ENCODE peak calls at places on chromosomes 16 and 17, in five cellular contexts. I is H9, B is neuronal stem cell, D is IMR-90, K is H1. R is an unnamed sample.

GRCh38 chr17:65407017-65407416 is 154.4 kb downstream of the AXIN2 start:
- DNase-seq in I (no peak), B (no peak), D (no peak), K (no peak), R (no peak)

GRCh38 chr16:67773099-67773498 is 33.3 kb downstream of the RANBP10 start:
- DNase-seq in I (no peak), B (no peak), D (no peak), K (no peak), R (no peak)

GRCh38 chr17:45366691-45367090 is 49.9 kb upstream of the MAP3K14 start:
- DNase-seq in I (peak; percentile 29), B (no peak), D (no peak), K (no peak), R (no peak)

GRCh38 chr16:1057252-1057932 is 15.2 kb upstream of the SSTR5 start:
- DNase-seq in I (peak; percentile 71), B (no peak), D (no peak), K (peak; percentile 95), R (peak; percentile 25)

GRCh38 chr16:2429771-2430663 is 770 bp downstream of the CCNF start:
- DNase-seq in I (no peak), B (no peak), D (peak; percentile 19), K (no peak), R (peak; percentile 19)

GRCh38 chr16:78567713-78568112 is 468.3 kb downstream of the WWOX start:
- DNase-seq in I (no peak), B (no peak), D (no peak), K (no peak), R (no peak)

GRCh38 chr17:65055280-65055707 is 1.2 kb downstream of the GNA13 start:
- DNase-seq in I (no peak), B (no peak), D (no peak), K (no peak), R (no peak)

GRCh38 chr16:56337858-56338325 is 87.5 kb downstream of the AMFR start:
- DNase-seq in I (no peak), B (no peak), D (no peak), K (no peak), R (no peak)

GRCh38 chr16:71626858-71627213 is 852 bp downstream of the MARVELD3 start:
- DNase-seq in I (peak; percentile 76), B (no peak), D (no peak), K (peak; percentile 86), R (peak; percentile 53)

GRCh38 chr16:23082161-23082788 is 67.0 kb downstream of the USP31 start:
- DNase-seq in I (no peak), B (no peak), D (no peak), K (no peak), R (no peak)

GRCh38 chr16:70725912-70726828 is 40.3 kb upstream of the MTSS2 start:
- DNase-seq in I (no peak), B (no peak), D (peak; percentile 42), K (no peak), R (no peak)

GRCh38 chr16:86549893-86550190 is 5.2 kb downstream of the MTHFSD start:
- DNase-seq in I (no peak), B (no peak), D (no peak), K (no peak), R (no peak)

GRCh38 chr16:87895641-87896141 is 26.4 kb upstream of the SLC7A5 start:
- DNase-seq in I (no peak), B (no peak), D (peak; percentile 52), K (no peak), R (no peak)

GRCh38 chr17:17520599-17521232 is 24.5 kb upstream of the RASD1 start:
- DNase-seq in I (no peak), B (no peak), D (no peak), K (no peak), R (no peak)

GRCh38 chr16:67198238-67198734 is 645 bp upstream of the ELMO3 start:
- DNase-seq in I (peak; percentile 79), B (no peak), D (peak; percentile 29), K (peak; percentile 73), R (peak; percentile 63)

GRCh38 chr16:50539053-50539615 is 9.1 kb upstream of the NKD1 start:
- DNase-seq in I (no peak), B (no peak), D (no peak), K (no peak), R (no peak)

GRCh38 chr17:73474370-73474988 is 162.7 kb upstream of the CDC42EP4 start:
- DNase-seq in I (no peak), B (no peak), D (peak; percentile 39), K (no peak), R (peak; percentile 69)

GRCh38 chr17:8225813-8226535 is 15.6 kb upstream of the AURKB start:
- DNase-seq in I (peak; percentile 82), B (peak; percentile 74), D (peak; percentile 84), K (peak; percentile 91), R (peak; percentile 84)

GRCh38 chr16:82088483-82088882 is 53.4 kb downstream of the HSD17B2 start:
- DNase-seq in I (no peak), B (no peak), D (no peak), K (no peak), R (no peak)

GRCh38 chr16:1580256-1580655 is 31.6 kb downstream of the IFT140 start:
- DNase-seq in I (no peak), B (no peak), D (no peak), K (no peak), R (no peak)

GRCh38 chr17:44636562-44636961 is 19.7 kb upstream of the MEIOC start:
- DNase-seq in I (no peak), B (no peak), D (peak; percentile 72), K (no peak), R (peak; percentile 23)

GRCh38 chr17:2239882-2240430 is 63.6 kb downstream of the SMG6 start:
- DNase-seq in I (no peak), B (no peak), D (peak; percentile 96), K (no peak), R (peak; percentile 36)

GRCh38 chr17:81566461-81567126 is 14.4 kb upstream of the FAAP100 start:
- DNase-seq in I (no peak), B (no peak), D (peak; percentile 93), K (no peak), R (no peak)

GRCh38 chr17:48406936-48407567 is 23.0 kb downstream of the SKAP1 start:
- DNase-seq in I (no peak), B (no peak), D (no peak), K (no peak), R (peak; percentile 27)

GRCh38 chr17:2709173-2709661 is 2.3 kb downstream of the CLUH start:
- DNase-seq in I (no peak), B (no peak), D (no peak), K (no peak), R (no peak)

GRCh38 chr16:84709609-84710008 is 9.8 kb downstream of the USP10 start:
- DNase-seq in I (no peak), B (no peak), D (no peak), K (no peak), R (no peak)
- H3K18ac ChIP-seq in I (no peak overlapping the region), B (no peak overlapping the region), D (no peak overlapping the region), K (no peak overlapping the region), R (no peak overlapping the region)

GRCh38 chr16:4513086-4513860 is 25.3 kb downstream of the CDIP1 start:
- DNase-seq in I (no peak), B (no peak), D (no peak), K (no peak), R (no peak)

GRCh38 chr16:4512473-4512872 is 26.1 kb downstream of the CDIP1 start:
- DNase-seq in I (no peak), B (no peak), D (peak; percentile 30), K (no peak), R (no peak)

GRCh38 chr16:4513881-4514280 is 24.7 kb downstream of the CDIP1 start:
- DNase-seq in I (no peak), B (no peak), D (no peak), K (no peak), R (no peak)

GRCh38 chr16:4515611-4516233 is 22.9 kb downstream of the CDIP1 start:
- DNase-seq in I (no peak), B (no peak), D (no peak), K (no peak), R (no peak)

GRCh38 chr16:4514606-4515005 is 24.0 kb downstream of the CDIP1 start:
- DNase-seq in I (no peak), B (no peak), D (no peak), K (no peak), R (no peak)
- H3K79me1 ChIP-seq in I (no peaks in the 10 kb centered on the region), B (peaks cover 2% of the 10 kb centered on the region), D (peaks cover 15% of the 10 kb centered on the region), K (no peaks in the 10 kb centered on the region), R (no peaks in the 10 kb centered on the region)

DNA sequence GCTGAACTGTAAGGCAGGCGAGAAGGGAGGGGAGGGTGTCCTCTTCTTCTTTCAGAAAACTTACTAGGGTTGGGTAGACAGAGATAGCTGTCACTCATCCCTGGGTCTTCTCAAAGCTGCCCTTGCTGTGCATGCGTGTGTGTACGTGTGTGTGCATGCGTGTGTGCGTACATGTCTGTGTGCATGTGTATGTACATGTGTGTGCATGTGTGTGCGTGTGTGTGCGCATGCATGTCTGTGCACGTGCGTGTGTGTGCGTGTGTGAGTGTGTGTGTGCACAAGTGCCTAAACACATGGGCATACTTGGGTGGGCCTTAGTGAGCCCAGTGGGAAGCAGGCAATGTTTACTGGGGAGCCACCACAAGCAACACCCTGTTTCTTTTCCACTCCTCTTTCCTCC is 154.8 kb upstream of the TNRC6C start:
- DNase-seq in I (no peak), B (no peak), D (no peak), K (no peak), R (no peak)
- H3K23ac ChIP-seq in I (no peak overlapping the region), B (peak overlapping the region; percentile 83), D (no peak overlapping the region), K (no peak overlapping the region), R (no peak overlapping the region)

GRCh38 chr17:40724656-40725055 is 21.1 kb upstream of the KRT24 start:
- DNase-seq in I (no peak), B (no peak), D (no peak), K (no peak), R (no peak)
- H3K18ac ChIP-seq in I (no peak overlapping the region), B (no peak overlapping the region), D (no peak overlapping the region), K (no peak overlapping the region), R (no peak overlapping the region)

DNA sequence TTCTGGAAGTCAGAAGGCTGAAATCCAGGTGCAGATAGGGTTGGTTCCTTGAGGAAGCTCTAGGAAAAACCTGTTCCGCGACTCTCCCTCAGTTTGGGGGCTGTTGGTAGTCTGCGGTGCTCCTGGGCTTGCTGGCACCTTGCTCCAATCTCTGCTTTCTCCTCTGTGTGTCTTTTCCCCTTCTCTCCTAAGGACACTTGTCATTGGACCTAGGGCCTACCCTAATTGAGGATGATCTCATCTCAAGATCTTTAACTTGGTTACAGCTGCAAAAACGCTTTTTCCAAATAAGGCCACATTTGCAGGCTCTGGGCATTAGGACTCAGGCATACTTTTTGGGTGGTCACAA is 12.9 kb upstream of the CACNG4 start:
- DNase-seq in I (peak; percentile 64), B (no peak), D (no peak), K (no peak), R (peak; percentile 93)
- H3K79me1 ChIP-seq in I (no peaks in the 10 kb centered on the region), B (no peaks in the 10 kb centered on the region), D (no peaks in the 10 kb centered on the region), K (no peaks in the 10 kb centered on the region), R (no peaks in the 10 kb centered on the region)

GRCh38 chr17:33381201-33381600 is 88.1 kb upstream of the ASIC2 start:
- DNase-seq in I (peak; percentile 52), B (no peak), D (no peak), K (no peak), R (peak; percentile 70)
- H3K23ac ChIP-seq in I (no peak overlapping the region), B (no peak overlapping the region), D (no peak overlapping the region), K (no peak overlapping the region), R (no peak overlapping the region)

R was measured in mesendoderm.